ENCODE peak calls at places on chromosome 10, in five cellular contexts. I is hypothalamus, H is body of pancreas, W is kidney glomerular epithelial cell, O is H7. Z is an unnamed sample.

GRCh38 chr10:115005771-115006170 is 67.8 kb downstream of the TRUB1 start:
- DNase-seq in I (no peak), H (no peak), W (no peak), O (no peak), Z (no peak)

GRCh38 chr10:47397256-47397655 is 13.2 kb upstream of the ZNF488 start:
- DNase-seq in I (no peak), H (no peak), W (no peak), O (no peak), Z (no peak)

GRCh38 chr10:119669975-119670640 is 18.9 kb downstream of the BAG3 start:
- DNase-seq in I (no peak), H (peak; percentile 57), W (no peak), O (no peak), Z (no peak)

GRCh38 chr10:93471110-93471651 is 11.0 kb downstream of the MYOF start:
- DNase-seq in I (no peak), H (no peak), W (peak; percentile 96), O (no peak), Z (peak; percentile 37)

GRCh38 chr10:436911-437665 is 252.4 kb downstream of the DIP2C start:
- DNase-seq in I (no peak), H (no peak), W (no peak), O (peak; percentile 42), Z (peak; percentile 55)

GRCh38 chr10:43209064-43209455 is 57.8 kb downstream of the RASGEF1A start:
- DNase-seq in I (no peak), H (peak; percentile 4), W (no peak), O (no peak), Z (no peak)

GRCh38 chr10:4541292-4541691 is 284.7 kb upstream of the AKR1E2 start:
- DNase-seq in I (no peak), H (peak; percentile 23), W (peak; percentile 72), O (no peak), Z (no peak)

GRCh38 chr10:67036808-67037207 is 111.0 kb downstream of the LRRTM3 start:
- DNase-seq in I (no peak), H (no peak), W (no peak), O (no peak), Z (no peak)

GRCh38 chr10:88582806-88583583 is at the start of gene RNLS:
- DNase-seq in I (peak; percentile 78), H (peak; percentile 77), W (peak; percentile 76), O (peak; percentile 76), Z (peak; percentile 65)

GRCh38 chr10:130930821-130931220 is 380.7 kb downstream of the TCERG1L start:
- DNase-seq in I (no peak), H (no peak), W (no peak), O (no peak), Z (no peak)

GRCh38 chr10:293636-294035 is 158.4 kb downstream of the ZMYND11 start:
- DNase-seq in I (no peak), H (no peak), W (no peak), O (no peak), Z (no peak)

GRCh38 chr10:50347394-50347802 is 96.1 kb upstream of the ASAH2 start:
- DNase-seq in I (no peak), H (no peak), W (no peak), O (no peak), Z (no peak)

GRCh38 chr10:18545626-18546025 is 105.8 kb downstream of the NSUN6 start:
- DNase-seq in I (no peak), H (no peak), W (no peak), O (no peak), Z (no peak)

GRCh38 chr10:49655099-49655498 is 24.4 kb upstream of the C10orf53 start:
- DNase-seq in I (no peak), H (no peak), W (no peak), O (peak; percentile 18), Z (no peak)

GRCh38 chr10:89392974-89393373 is 551 bp downstream of the IFIT1 start:
- DNase-seq in I (no peak), H (no peak), W (peak; percentile 73), O (no peak), Z (no peak)

GRCh38 chr10:9061871-9062270 is 1007.4 kb downstream of the GATA3 start:
- DNase-seq in I (no peak), H (no peak), W (no peak), O (no peak), Z (no peak)

GRCh38 chr10:70445718-70446485 is 4.4 kb upstream of the NODAL start:
- DNase-seq in I (no peak), H (no peak), W (no peak), O (no peak), Z (no peak)

GRCh38 chr10:126373982-126374381 is 14.3 kb downstream of the ADAM12 start:
- DNase-seq in I (no peak), H (no peak), W (no peak), O (no peak), Z (no peak)

GRCh38 chr10:5482016-5482415 is 17.4 kb downstream of the CALML5 start:
- DNase-seq in I (no peak), H (no peak), W (no peak), O (peak; percentile 36), Z (peak; percentile 3)

GRCh38 chr10:93288679-93289634 is 193.2 kb downstream of the MYOF start:
- DNase-seq in I (peak; percentile 45), H (peak; percentile 76), W (peak; percentile 91), O (peak; percentile 92), Z (peak; percentile 94)

GRCh38 chr10:57715233-57715632 is 552.5 kb downstream of the IPMK start:
- DNase-seq in I (no peak), H (no peak), W (no peak), O (no peak), Z (no peak)

GRCh38 chr10:78706256-78706655 is 362.5 kb upstream of the ZMIZ1 start:
- DNase-seq in I (no peak), H (no peak), W (no peak), O (no peak), Z (no peak)

GRCh38 chr10:72086466-72087391 is 1.6 kb downstream of the SPOCK2 start:
- DNase-seq in I (peak; percentile 29), H (no peak), W (peak; percentile 39), O (peak; percentile 88), Z (peak; percentile 72)

GRCh38 chr10:44011603-44011981 is 362.9 kb upstream of the ZNF32 start:
- DNase-seq in I (peak; percentile 15), H (no peak), W (no peak), O (no peak), Z (no peak)

GRCh38 chr10:131418686-131419085 is 107.2 kb upstream of the TCERG1L start:
- DNase-seq in I (no peak), H (no peak), W (no peak), O (no peak), Z (no peak)

GRCh38 chr10:124943301-124944092 is 1.6 kb downstream of the ZRANB1 start:
- DNase-seq in I (no peak), H (no peak), W (peak; percentile 33), O (no peak), Z (no peak)

GRCh38 chr10:128116851-128117615 is 9.2 kb downstream of the MKI67 start:
- DNase-seq in I (no peak), H (no peak), W (no peak), O (peak; percentile 33), Z (no peak)

GRCh38 chr10:103829266-103829665 is 26.1 kb downstream of the SH3PXD2A start:
- DNase-seq in I (no peak), H (no peak), W (no peak), O (no peak), Z (no peak)

GRCh38 chr10:23980054-23980453 is 228.9 kb upstream of the KIAA1217 start:
- DNase-seq in I (no peak), H (peak; percentile 22), W (peak; percentile 32), O (no peak), Z (no peak)

GRCh38 chr10:132142396-132143161 is 44.2 kb upstream of the DPYSL4 start:
- DNase-seq in I (peak; percentile 27), H (peak; percentile 47), W (peak; percentile 2), O (peak; percentile 97), Z (peak; percentile 95)

GRCh38 chr10:72034040-72034499 is 54.3 kb downstream of the SPOCK2 start:
- DNase-seq in I (no peak), H (no peak), W (no peak), O (no peak), Z (no peak)